ENCODE peak calls at places on chromosome 22, in nine cellular contexts. Q, X, H, G, A, I, M, U and V are unnamed samples.

GRCh38 chr22:50258361-50259292 is 2.9 kb downstream of the MAPK12 start:
- DNase-seq in Q (no peak), X (no peak), H (no peak), G (no peak), A (peak; percentile 56), I (no peak), M (no peak), U (no peak), V (no peak)

GRCh38 chr22:49573109-49573765 is 254.4 kb downstream of the BRD1 start:
- DNase-seq in Q (no peak), X (no peak), H (no peak), G (no peak), A (peak; percentile 17), I (no peak), M (no peak), U (no peak), V (no peak)

GRCh38 chr22:46054091-46054877 is 77.3 kb upstream of the WNT7B start:
- DNase-seq in Q (no peak), X (no peak), H (peak; percentile 12), G (peak; percentile 94), A (peak; percentile 52), I (peak; percentile 77), M (no peak), U (peak; percentile 64), V (peak; percentile 66)

GRCh38 chr22:39717099-39717498 is 146.5 kb downstream of the CACNA1I start:
- DNase-seq in Q (no peak), X (no peak), H (no peak), G (no peak), A (no peak), I (no peak), M (no peak), U (no peak), V (no peak)

GRCh38 chr22:48594757-48595510 is 1232.7 kb downstream of the BRD1 start:
- DNase-seq in Q (no peak), X (no peak), H (no peak), G (no peak), A (no peak), I (no peak), M (no peak), U (no peak), V (no peak)

GRCh38 chr22:35310556-35311550 is 11.2 kb downstream of the TOM1 start:
- DNase-seq in Q (peak; percentile 82), X (peak; percentile 25), H (no peak), G (no peak), A (no peak), I (no peak), M (no peak), U (no peak), V (no peak)

GRCh38 chr22:21807545-21807944 is 59.9 kb downstream of the MAPK1 start:
- DNase-seq in Q (no peak), X (no peak), H (no peak), G (no peak), A (no peak), I (peak; percentile 27), M (no peak), U (no peak), V (no peak)

GRCh38 chr22:19991645-19992451 is 24.8 kb downstream of the ARVCF start:
- DNase-seq in Q (no peak), X (no peak), H (no peak), G (no peak), A (no peak), I (no peak), M (no peak), U (no peak), V (no peak)

GRCh38 chr22:38504731-38505594 is 1.1 kb downstream of the DDX17 start:
- DNase-seq in Q (peak; percentile 81), X (peak; percentile 29), H (no peak), G (peak; percentile 89), A (peak; percentile 63), I (peak; percentile 45), M (peak; percentile 41), U (no peak), V (peak; percentile 53)

GRCh38 chr22:21685164-21685513 is 19.3 kb downstream of the PPIL2 start:
- DNase-seq in Q (no peak), X (no peak), H (no peak), G (no peak), A (no peak), I (no peak), M (no peak), U (no peak), V (no peak)

GRCh38 chr22:17262976-17263375 is 43.7 kb upstream of the ADA2 start:
- DNase-seq in Q (no peak), X (no peak), H (no peak), G (no peak), A (no peak), I (no peak), M (no peak), U (no peak), V (no peak)

GRCh38 chr22:17257578-17257977 is 38.3 kb upstream of the ADA2 start:
- DNase-seq in Q (peak; percentile 89), X (peak; percentile 50), H (peak; percentile 25), G (no peak), A (no peak), I (no peak), M (no peak), U (no peak), V (no peak)

GRCh38 chr22:17258015-17258827 is 39.0 kb upstream of the ADA2 start:
- DNase-seq in Q (peak; percentile 99), X (peak; percentile 88), H (peak; percentile 76), G (peak; percentile 85), A (peak; percentile 53), I (peak; percentile 12), M (no peak), U (no peak), V (peak; percentile 84)

GRCh38 chr22:17260291-17260690 is 41.1 kb upstream of the ADA2 start:
- DNase-seq in Q (no peak), X (no peak), H (no peak), G (no peak), A (no peak), I (no peak), M (no peak), U (no peak), V (no peak)

GRCh38 chr22:17260950-17261349 is 41.7 kb upstream of the ADA2 start:
- DNase-seq in Q (no peak), X (peak; percentile 45), H (peak; percentile 42), G (no peak), A (no peak), I (no peak), M (no peak), U (no peak), V (no peak)
- TF ChIP-seq CTCF in Q (no peak), X (no peak), H (no peak), G (no peak), A (no peak), I (no peak), M (no peak), U (no peak), V (no peak)

GRCh38 chr22:37121887-37122591 is 12.5 kb upstream of the TMPRSS6 start:
- DNase-seq in Q (peak; percentile 89), X (no peak), H (no peak), G (peak; percentile 91), A (peak; percentile 32), I (peak; percentile 38), M (peak; percentile 36), U (peak; percentile 20), V (peak; percentile 87)
- TF ChIP-seq CTCF in Q (peak; percentile 2), X (no peak), H (no peak), G (no peak), A (no peak), I (no peak), M (no peak), U (no peak), V (no peak)

GRCh38 chr22:24419480-24419860 is 7.9 kb upstream of the ADORA2A start:
- DNase-seq in Q (no peak), X (no peak), H (no peak), G (no peak), A (no peak), I (no peak), M (no peak), U (no peak), V (no peak)

GRCh38 chr22:24420072-24420976 is 7.1 kb upstream of the ADORA2A start:
- DNase-seq in Q (no peak), X (peak; percentile 87), H (no peak), G (peak; percentile 86), A (no peak), I (no peak), M (no peak), U (no peak), V (no peak)

GRCh38 chr22:24420977-24421343 is 6.4 kb upstream of the ADORA2A start:
- DNase-seq in Q (no peak), X (no peak), H (no peak), G (peak; percentile 85), A (no peak), I (no peak), M (no peak), U (no peak), V (no peak)

GRCh38 chr22:24422078-24422665 is 5.2 kb upstream of the ADORA2A start:
- DNase-seq in Q (no peak), X (no peak), H (no peak), G (no peak), A (no peak), I (no peak), M (no peak), U (no peak), V (no peak)

DNA sequence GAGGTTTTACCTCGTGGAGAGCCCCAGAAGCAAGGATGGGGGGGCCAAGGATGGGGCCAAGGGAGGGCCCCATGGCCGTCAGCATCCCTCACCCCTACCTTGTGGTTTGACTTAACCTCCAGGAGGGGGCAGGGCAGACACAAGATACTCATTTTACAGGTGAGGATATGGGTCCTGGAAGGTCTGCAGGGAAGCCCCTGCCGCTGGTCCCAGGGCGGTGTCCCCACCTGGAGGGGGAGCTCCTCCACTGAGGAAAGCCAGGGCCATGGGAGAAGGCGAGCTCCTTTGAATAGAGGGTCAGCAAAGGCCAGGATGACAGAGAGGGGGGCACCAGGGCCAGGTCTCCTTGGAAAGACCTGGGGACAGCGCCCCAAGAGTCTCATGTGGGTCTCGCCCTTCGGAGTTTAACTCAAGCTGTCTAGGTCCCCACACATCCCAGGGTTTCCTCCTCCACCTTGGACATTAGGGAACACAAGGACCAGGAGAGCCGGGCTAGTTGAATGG is 5.9 kb upstream of the ADORA2A start:
- DNase-seq in Q (peak; percentile 51), X (peak; percentile 60), H (peak; percentile 86), G (no peak), A (no peak), I (no peak), M (peak; percentile 25), U (no peak), V (peak; percentile 77)
- TF ChIP-seq CTCF in Q (peak; percentile 16), X (peak; percentile 59), H (peak; percentile 33), G (no peak), A (peak; percentile 25), I (no peak), M (peak; percentile 15), U (peak; percentile 56), V (peak; percentile 11)

DNA sequence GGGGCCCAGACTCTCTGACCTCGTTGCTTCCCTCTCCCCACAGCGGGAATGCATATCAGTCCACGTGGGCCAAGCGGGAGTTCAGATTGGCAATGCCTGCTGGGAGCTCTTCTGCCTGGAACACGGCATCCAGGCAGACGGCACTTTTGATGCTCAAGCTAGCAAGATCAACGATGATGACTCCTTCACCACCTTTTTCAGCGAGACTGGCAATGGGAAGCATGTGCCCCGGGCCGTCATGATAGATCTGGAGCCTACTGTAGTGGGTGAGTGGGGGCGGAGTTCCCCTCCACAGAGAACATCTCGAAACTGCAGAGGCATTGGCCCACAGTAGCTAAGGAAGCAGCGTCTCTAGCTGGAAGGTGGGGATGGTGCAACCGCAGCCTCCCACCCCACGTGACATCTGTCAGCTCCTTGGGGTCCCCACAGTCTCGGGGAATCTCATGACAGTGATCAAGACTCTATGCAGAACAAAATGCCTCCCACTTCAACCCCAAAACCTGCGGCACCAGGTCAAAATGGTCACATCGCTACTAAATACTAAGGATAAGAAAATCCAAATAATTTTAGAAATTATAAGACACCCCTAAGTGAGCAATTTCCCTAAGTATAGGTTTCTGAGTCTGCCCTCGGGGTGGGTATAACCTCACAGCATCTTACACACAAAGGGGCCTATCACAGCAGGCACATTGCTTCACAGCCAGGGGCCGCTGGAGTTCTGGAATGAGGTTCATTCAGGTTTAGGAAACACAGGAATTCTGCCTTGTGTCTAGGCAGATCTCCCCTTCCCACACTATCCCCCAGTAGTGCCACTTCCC is 11.0 kb downstream of the TUBA8 start:
- DNase-seq in Q (no peak), X (peak; percentile 71), H (peak; percentile 26), G (no peak), A (no peak), I (no peak), M (no peak), U (no peak), V (no peak)
- TF ChIP-seq CTCF in Q (no peak), X (peak; percentile 25), H (no peak), G (no peak), A (no peak), I (peak; percentile 7), M (no peak), U (no peak), V (no peak)